ENCODE peak calls at places on chromosomes 2 and 18, in six cellular contexts. K is activated CD4-positive, CD25-positive, alpha-beta regulatory T cell treated with anti-CD3 and anti-CD28 coated beads, Interleukin-2, amount 50 U/mL, for 72 hours; J is GM12891; P is A549; L is amniotic stem cell; H is HEK293T. M is an unnamed sample.

GRCh38 chr2:38515155-38516074 is 87.3 kb downstream of the HNRNPLL start:
- DNase-seq in K (no peak), J (no peak), P (no peak), L (no peak), H (no peak), M (no peak)

GRCh38 chr18:39463986-39464385 is 1898.4 kb upstream of the CELF4 start:
- DNase-seq in K (no peak), J (no peak), P (no peak), L (no peak), H (no peak), M (no peak)

GRCh38 chr2:182078988-182079602 is 93.4 kb downstream of the PPP1R1C start:
- DNase-seq in K (no peak), J (no peak), P (no peak), L (no peak), H (no peak), M (no peak)

GRCh38 chr2:147846382-147847081 is 1.7 kb downstream of the ACVR2A start:
- DNase-seq in K (no peak), J (no peak), P (no peak), L (no peak), H (peak), M (no peak)

GRCh38 chr2:172143817-172144216 is 41.1 kb upstream of the DLX2 start:
- DNase-seq in K (no peak), J (no peak), P (no peak), L (no peak), H (no peak), M (no peak)

GRCh38 chr2:16395601-16396000 is 270.0 kb downstream of the CYRIA start:
- DNase-seq in K (no peak), J (no peak), P (no peak), L (no peak), H (no peak), M (no peak)

GRCh38 chr2:205712508-205712907 is 30.2 kb downstream of the NRP2 start:
- DNase-seq in K (no peak), J (no peak), P (no peak), L (no peak), H (no peak), M (peak)

GRCh38 chr2:68185541-68186164 is 28.0 kb downstream of the PNO1 start:
- DNase-seq in K (peak), J (peak), P (peak), L (no peak), H (peak), M (peak)

M was measured in activated naive CD8-positive, alpha-beta T cell treated with anti-CD3 and anti-CD28 coated beads, Interleukin-2, amount 50 U/mL, for 24 hours.